ENCODE peak calls at places on chromosomes 4 and X, in five cellular contexts. One of them, this sample, is unnamed.

GRCh38 chrX:1323315-1323714 is 13.3 kb upstream of the IL3RA start:
- DNase-seq in heart left ventricle: peak; percentile 64
- DNase-seq in mesenchymal stem cell: peak; percentile 40
- DNase-seq in aorta: peak; percentile 64
- DNase-seq in endodermal cell: peak; percentile 94
- DNase-seq in this sample: no peak

GRCh38 chr4:105461221-105462041 is 12.4 kb downstream of the PPA2 start:
- DNase-seq in heart left ventricle: no peak
- DNase-seq in endodermal cell: no peak
- DNase-seq in aorta: no peak
- DNase-seq in mesenchymal stem cell: peak; percentile 7
- DNase-seq in this sample: no peak

GRCh38 chrX:19121898-19122640 is at the start of gene ADGRG2:
- DNase-seq in heart left ventricle: peak; percentile 57
- DNase-seq in aorta: peak; percentile 58
- DNase-seq in mesenchymal stem cell: peak; percentile 8
- DNase-seq in endodermal cell: peak; percentile 77
- DNase-seq in this sample: no peak

GRCh38 chrX:131792356-131792749 is 230.7 kb upstream of the STK26 start:
- DNase-seq in aorta: peak; percentile 93
- DNase-seq in endodermal cell: no peak
- DNase-seq in heart left ventricle: no peak
- DNase-seq in mesenchymal stem cell: no peak
- DNase-seq in this sample: no peak

GRCh38 chr4:95638920-95639501 is 90.2 kb upstream of the UNC5C start:
- DNase-seq in endodermal cell: no peak
- DNase-seq in mesenchymal stem cell: peak; percentile 60
- DNase-seq in aorta: no peak
- DNase-seq in heart left ventricle: no peak
- DNase-seq in this sample: no peak

GRCh38 chrX:4043951-4044350 is 330.5 kb upstream of the PRKX start:
- DNase-seq in endodermal cell: no peak
- DNase-seq in aorta: no peak
- DNase-seq in heart left ventricle: no peak
- DNase-seq in mesenchymal stem cell: no peak
- DNase-seq in this sample: no peak

GRCh38 chr4:7513731-7514130 is 79.0 kb upstream of the PSAPL1 start:
- DNase-seq in mesenchymal stem cell: peak; percentile 74
- DNase-seq in endodermal cell: no peak
- DNase-seq in aorta: no peak
- DNase-seq in heart left ventricle: no peak
- DNase-seq in this sample: no peak

GRCh38 chrX:22060451-22060940 is 28.4 kb downstream of the PHEX start:
- DNase-seq in mesenchymal stem cell: peak; percentile 17
- DNase-seq in endodermal cell: no peak
- DNase-seq in heart left ventricle: no peak
- DNase-seq in aorta: no peak
- DNase-seq in this sample: no peak

GRCh38 chr4:71974681-71975080 is 57.1 kb upstream of the NPFFR2 start:
- DNase-seq in heart left ventricle: no peak
- DNase-seq in mesenchymal stem cell: peak; percentile 73
- DNase-seq in endodermal cell: no peak
- DNase-seq in aorta: no peak
- DNase-seq in this sample: no peak

GRCh38 chr4:54400188-54400587 is 171.1 kb downstream of the PDGFRA start:
- DNase-seq in endodermal cell: no peak
- DNase-seq in heart left ventricle: no peak
- DNase-seq in mesenchymal stem cell: peak; percentile 18
- DNase-seq in aorta: no peak
- DNase-seq in this sample: no peak

GRCh38 chrX:138925330-138925729 is 213.8 kb upstream of the FGF13 start:
- DNase-seq in endodermal cell: no peak
- DNase-seq in heart left ventricle: no peak
- DNase-seq in mesenchymal stem cell: peak; percentile 63
- DNase-seq in aorta: no peak
- DNase-seq in this sample: no peak

GRCh38 chr4:3188118-3188517 is 60.8 kb upstream of the MSANTD1 start:
- DNase-seq in endodermal cell: no peak
- DNase-seq in aorta: no peak
- DNase-seq in mesenchymal stem cell: no peak
- DNase-seq in heart left ventricle: no peak
- DNase-seq in this sample: no peak

GRCh38 chrX:73683236-73683859 is 120.4 kb downstream of the CHIC1 start:
- DNase-seq in endodermal cell: no peak
- DNase-seq in heart left ventricle: no peak
- DNase-seq in aorta: no peak
- DNase-seq in mesenchymal stem cell: no peak
- DNase-seq in this sample: no peak

GRCh38 chr4:38805530-38806145 is 1.0 kb upstream of the TLR1 start:
- DNase-seq in heart left ventricle: no peak
- DNase-seq in mesenchymal stem cell: no peak
- DNase-seq in endodermal cell: no peak
- DNase-seq in aorta: peak; percentile 69
- DNase-seq in this sample: no peak

GRCh38 chrX:47573334-47574095 is 8.7 kb upstream of the TIMP1 start:
- DNase-seq in mesenchymal stem cell: peak; percentile 43
- DNase-seq in endodermal cell: peak; percentile 92
- DNase-seq in heart left ventricle: peak; percentile 68
- DNase-seq in aorta: peak; percentile 56
- DNase-seq in this sample: peak; percentile 38

GRCh38 chr4:97998203-97998602 is 145.1 kb downstream of the STPG2 start:
- DNase-seq in heart left ventricle: no peak
- DNase-seq in endodermal cell: no peak
- DNase-seq in aorta: no peak
- DNase-seq in mesenchymal stem cell: no peak
- DNase-seq in this sample: no peak

GRCh38 chr4:76977731-76978350 is 28.3 kb downstream of the SEPTIN11 start:
- DNase-seq in mesenchymal stem cell: peak; percentile 73
- DNase-seq in endodermal cell: no peak
- DNase-seq in heart left ventricle: no peak
- DNase-seq in aorta: no peak
- DNase-seq in this sample: no peak

GRCh38 chr4:138037716-138038115 is 204.4 kb downstream of the SLC7A11 start:
- DNase-seq in aorta: no peak
- DNase-seq in mesenchymal stem cell: peak; percentile 76
- DNase-seq in endodermal cell: no peak
- DNase-seq in heart left ventricle: no peak
- DNase-seq in this sample: no peak

GRCh38 chr4:76410621-76411020 is 10.3 kb downstream of the CCDC158 start:
- DNase-seq in heart left ventricle: no peak
- DNase-seq in aorta: no peak
- DNase-seq in mesenchymal stem cell: no peak
- DNase-seq in endodermal cell: no peak
- DNase-seq in this sample: no peak

GRCh38 chr4:158906073-158906472 is 137.2 kb downstream of the FNIP2 start:
- DNase-seq in endodermal cell: no peak
- DNase-seq in mesenchymal stem cell: no peak
- DNase-seq in aorta: no peak
- DNase-seq in heart left ventricle: no peak
- DNase-seq in this sample: no peak

GRCh38 chr4:8467016-8467415 is 26.4 kb downstream of the TRMT44 start:
- DNase-seq in mesenchymal stem cell: no peak
- DNase-seq in heart left ventricle: no peak
- DNase-seq in aorta: no peak
- DNase-seq in endodermal cell: no peak
- DNase-seq in this sample: no peak

GRCh38 chr4:78552398-78553396 is 1.1 kb downstream of the ANXA3 start:
- DNase-seq in mesenchymal stem cell: no peak
- DNase-seq in heart left ventricle: no peak
- DNase-seq in aorta: no peak
- DNase-seq in endodermal cell: peak; percentile 88
- DNase-seq in this sample: no peak
- H3K27me3 ChIP-seq in mesenchymal stem cell: peaks cover 10% of the 10 kb centered on the region
- H3K27me3 ChIP-seq in heart left ventricle: no peaks in the 10 kb centered on the region
- H3K27me3 ChIP-seq in aorta: no peaks in the 10 kb centered on the region
- H3K27me3 ChIP-seq in endodermal cell: no peaks in the 10 kb centered on the region
- H3K27me3 ChIP-seq in this sample: no peaks in the 10 kb centered on the region

DNA sequence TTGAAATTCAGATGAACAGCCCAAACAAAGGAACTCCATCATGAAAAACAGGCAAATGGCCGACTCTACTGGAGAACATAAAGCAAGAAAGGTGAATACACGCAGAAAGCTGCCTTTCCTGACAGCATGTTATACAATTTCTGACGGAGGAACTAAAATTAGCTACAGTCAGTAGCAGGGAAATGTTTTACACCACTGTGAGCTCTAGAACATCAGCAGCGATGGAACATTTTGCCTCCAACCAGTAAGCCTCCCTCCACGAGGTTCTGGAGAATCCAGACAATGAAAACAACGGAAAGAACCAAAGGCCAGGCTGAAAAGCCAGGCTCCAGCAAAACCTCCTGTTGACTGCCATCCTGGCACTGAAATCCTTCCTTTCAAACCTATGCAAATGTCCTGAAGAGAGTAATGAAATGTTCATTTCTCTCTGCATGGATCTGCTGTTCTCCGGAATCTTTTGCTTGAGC is 78.9 kb downstream of the IRF2 start:
- DNase-seq in endodermal cell: peak; percentile 5
- DNase-seq in aorta: no peak
- DNase-seq in heart left ventricle: no peak
- DNase-seq in mesenchymal stem cell: no peak
- DNase-seq in this sample: no peak
- H3K4me3 ChIP-seq in endodermal cell: no peak overlapping the region
- H3K4me3 ChIP-seq in aorta: no peak overlapping the region
- H3K4me3 ChIP-seq in heart left ventricle: no peak overlapping the region
- H3K4me3 ChIP-seq in mesenchymal stem cell: no peak overlapping the region
- H3K4me3 ChIP-seq in this sample: no peak overlapping the region

GRCh38 chrX:145475725-145476124 is 228.4 kb downstream of the SPANXN1 start:
- DNase-seq in heart left ventricle: no peak
- DNase-seq in aorta: no peak
- DNase-seq in mesenchymal stem cell: no peak
- DNase-seq in endodermal cell: no peak
- DNase-seq in this sample: no peak
- H3K9me3 ChIP-seq in heart left ventricle: no peaks in the 10 kb centered on the region
- H3K9me3 ChIP-seq in aorta: no peaks in the 10 kb centered on the region
- H3K9me3 ChIP-seq in mesenchymal stem cell: peaks cover 12% of the 10 kb centered on the region
- H3K9me3 ChIP-seq in endodermal cell: peaks cover 30% of the 10 kb centered on the region
- H3K9me3 ChIP-seq in this sample: no peaks in the 10 kb centered on the region

DNA sequence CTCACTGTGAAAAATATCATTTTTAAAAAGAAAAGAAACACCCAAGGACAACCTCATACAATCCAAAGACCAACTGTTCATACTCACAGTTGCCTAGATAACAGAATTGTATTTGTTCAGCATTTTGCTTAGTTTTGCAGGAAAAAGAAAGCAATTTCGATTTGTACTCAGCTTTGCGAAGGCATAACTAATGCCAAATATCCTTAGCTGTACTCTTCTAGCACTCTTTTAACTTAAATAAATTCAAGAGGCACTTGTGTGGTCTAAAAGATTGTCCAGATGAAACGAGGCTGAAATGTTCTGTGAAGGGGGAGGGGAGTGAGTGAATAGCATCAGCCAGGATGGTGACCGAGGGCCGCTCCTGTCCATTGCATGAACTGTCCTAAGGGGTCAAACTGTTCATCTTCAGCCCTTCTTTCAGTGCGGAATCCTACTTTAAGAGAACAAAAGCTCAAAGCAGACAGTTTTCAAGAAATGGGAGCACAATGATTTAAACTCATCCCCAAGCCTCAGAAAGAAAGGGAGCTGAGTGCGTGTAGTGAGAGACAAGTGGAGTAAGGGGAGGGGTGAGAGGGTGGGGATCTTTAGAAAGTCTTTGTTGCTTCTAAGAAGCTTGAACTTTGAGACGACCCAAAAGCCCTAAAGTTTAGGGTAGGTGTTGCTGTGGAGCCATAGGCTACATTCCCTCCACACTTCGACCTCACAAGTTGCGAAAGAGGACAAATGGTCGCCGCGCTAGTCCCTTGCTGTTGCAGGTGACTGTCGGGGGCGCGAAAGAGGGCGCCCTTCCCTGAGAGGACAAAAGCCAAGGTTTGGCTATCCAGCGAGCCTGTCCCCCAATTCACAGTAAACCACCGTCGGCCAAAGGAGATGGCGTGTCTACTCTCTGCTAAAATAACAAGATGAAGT is 4.0 kb upstream of the NEUROG2 start:
- DNase-seq in mesenchymal stem cell: no peak
- DNase-seq in aorta: no peak
- DNase-seq in endodermal cell: peak; percentile 88
- DNase-seq in heart left ventricle: no peak
- DNase-seq in this sample: no peak
- H3K27me3 ChIP-seq in mesenchymal stem cell: peaks cover 93% of the 10 kb centered on the region
- H3K27me3 ChIP-seq in aorta: peaks cover 2% of the 10 kb centered on the region
- H3K27me3 ChIP-seq in endodermal cell: peaks cover 97% of the 10 kb centered on the region
- H3K27me3 ChIP-seq in heart left ventricle: peaks cover 76% of the 10 kb centered on the region
- H3K27me3 ChIP-seq in this sample: peaks cover 3% of the 10 kb centered on the region

DNA sequence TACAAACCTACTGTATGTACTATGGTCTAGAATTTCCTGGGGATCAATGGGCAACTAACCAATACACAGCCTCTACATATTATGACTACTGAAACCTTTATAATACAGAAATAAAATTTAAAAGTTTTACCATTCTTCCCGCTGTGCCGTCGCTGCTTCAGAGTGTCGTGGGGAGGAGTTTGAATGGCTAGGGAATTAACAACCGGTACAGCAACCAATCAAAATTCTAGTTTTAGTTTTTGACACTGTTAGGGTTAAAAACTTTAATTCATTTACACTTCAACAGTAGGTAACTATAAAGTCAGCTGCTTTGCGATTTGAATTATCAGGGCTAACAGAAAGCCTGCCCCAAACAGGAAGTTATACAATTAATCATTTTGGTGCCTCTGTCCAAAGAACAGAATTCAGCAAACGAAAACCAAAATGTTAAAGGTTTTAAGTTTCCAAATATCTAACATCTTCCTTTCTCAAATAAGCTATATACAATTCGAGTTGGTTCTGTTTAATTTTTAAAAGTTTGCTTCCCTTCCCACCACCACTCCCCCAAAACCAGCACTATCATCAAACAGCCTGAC is 2.3 kb downstream of the HNRNPD start:
- DNase-seq in endodermal cell: no peak
- DNase-seq in mesenchymal stem cell: peak; percentile 18
- DNase-seq in heart left ventricle: no peak
- DNase-seq in aorta: no peak
- DNase-seq in this sample: no peak
- H3K4me3 ChIP-seq in endodermal cell: peak overlapping the region; percentile 99
- H3K4me3 ChIP-seq in mesenchymal stem cell: no peak overlapping the region
- H3K4me3 ChIP-seq in heart left ventricle: peak overlapping the region; percentile 97
- H3K4me3 ChIP-seq in aorta: peak overlapping the region; percentile 49
- H3K4me3 ChIP-seq in this sample: peak overlapping the region; percentile 85

This sample was measured in tibial artery.